ENCODE peak calls at places on chromosomes 4 and X, in nine cellular contexts. F, O, V, G, W, K, S, X and I are unnamed samples.

GRCh38 chrX:150649096-150649870 is 43.9 kb upstream of the MTMR1 start:
- DNase-seq in K (no peak), V (no peak), O (no peak), G (no peak), F (no peak), S (no peak), X (no peak), W (peak; percentile 34), I (no peak)

GRCh38 chrX:103918584-103919335 is 43.7 kb upstream of the TMSB15B start:
- DNase-seq in F (peak; percentile 39), G (peak; percentile 34), X (peak; percentile 74), K (peak; percentile 64), W (peak; percentile 14), S (peak; percentile 26), V (peak; percentile 91), O (peak; percentile 33), I (peak; percentile 61)

GRCh38 chr4:188127157-188127874 is 11.9 kb upstream of the TRIML1 start:
- DNase-seq in W (no peak), O (no peak), F (no peak), K (no peak), S (no peak), X (no peak), G (no peak), V (no peak), I (no peak)

GRCh38 chrX:107935664-107936433 is 46.3 kb downstream of the TEX13B start:
- DNase-seq in X (no peak), G (no peak), K (peak; percentile 19), V (peak; percentile 50), F (no peak), S (no peak), O (no peak), W (no peak), I (no peak)

GRCh38 chr4:70688795-70689231 is 481 bp downstream of the UTP3 start:
- DNase-seq in V (no peak), F (peak; percentile 6), X (no peak), W (no peak), O (peak; percentile 6), K (no peak), S (no peak), G (no peak), I (no peak)

GRCh38 chrX:135982860-135983259 is 2.4 kb upstream of the SLC9A6 start:
- DNase-seq in X (no peak), K (no peak), V (no peak), O (no peak), F (no peak), G (no peak), W (no peak), S (no peak), I (no peak)

GRCh38 chr4:37977471-37978452 is 17.6 kb downstream of the PTTG2 start:
- DNase-seq in O (peak; percentile 72), X (peak; percentile 82), S (peak; percentile 63), W (peak; percentile 69), V (peak; percentile 71), K (peak; percentile 29), G (peak; percentile 53), F (peak; percentile 63), I (peak; percentile 42)

GRCh38 chr4:2283199-2283711 is 21.3 kb upstream of the MXD4 start:
- DNase-seq in V (no peak), W (no peak), X (no peak), F (no peak), K (no peak), G (no peak), O (no peak), S (no peak), I (no peak)

GRCh38 chrX:126272795-126273497 is 106.9 kb upstream of the DCAF12L2 start:
- DNase-seq in W (no peak), X (no peak), O (no peak), F (no peak), K (no peak), G (no peak), S (no peak), V (no peak), I (no peak)

GRCh38 chr4:158949094-158949493 is 153.8 kb upstream of the RAPGEF2 start:
- DNase-seq in K (no peak), G (no peak), W (no peak), O (no peak), V (no peak), F (no peak), X (no peak), S (no peak), I (no peak)

GRCh38 chrX:53320543-53321215 is 39.3 kb upstream of the IQSEC2 start:
- DNase-seq in F (no peak), S (no peak), K (no peak), W (no peak), G (no peak), X (no peak), V (no peak), O (peak; percentile 8), I (no peak)

GRCh38 chr4:47442980-47443379 is 20.5 kb downstream of the COMMD8 start:
- DNase-seq in S (peak; percentile 17), F (no peak), X (no peak), V (no peak), O (no peak), W (peak; percentile 78), G (no peak), K (no peak), I (no peak)

GRCh38 chrX:53290441-53291041 is 9.2 kb upstream of the IQSEC2 start:
- DNase-seq in F (no peak), G (no peak), S (no peak), O (no peak), W (no peak), X (no peak), K (no peak), V (no peak), I (no peak)

GRCh38 chr4:144689125-144689524 is 43.2 kb downstream of the HHIP start:
- DNase-seq in K (no peak), F (no peak), S (no peak), X (no peak), O (no peak), G (no peak), W (no peak), V (no peak), I (no peak)

GRCh38 chr4:38177792-38178665 is 217.8 kb downstream of the PTTG2 start:
- DNase-seq in O (peak; percentile 43), F (no peak), X (peak; percentile 70), K (no peak), W (no peak), V (no peak), S (no peak), G (no peak), I (no peak)

GRCh38 chrX:37759878-37760418 is 19.9 kb upstream of the CYBB start:
- DNase-seq in K (no peak), O (no peak), G (no peak), V (no peak), S (no peak), W (no peak), X (no peak), F (no peak), I (no peak)